ENCODE peak calls at places on chromosomes 2 and 18, in eight cellular contexts. J is T-cell, V is iris pigment epithelial cell, L is dorsolateral prefrontal cortex, S is endothelial cell, R is amniotic stem cell, W is AG08395, Y is kidney tubule cell. K is an unnamed sample.

GRCh38 chr2:113157108-113157896 is 16.5 kb upstream of the PSD4 start:
- DNase-seq in J (peak; percentile 45), V (peak; percentile 26), L (no peak), S (peak; percentile 44), R (no peak), W (no peak), Y (peak; percentile 59), K (no peak)

GRCh38 chr18:12015697-12016062 is 34.4 kb downstream of the IMPA2 start:
- DNase-seq in J (no peak), V (peak; percentile 11), L (no peak), S (no peak), R (no peak), W (peak; percentile 74), Y (peak; percentile 76), K (peak; percentile 33)

GRCh38 chr2:157925071-157925470 is 48.9 kb upstream of the ACVR1 start:
- DNase-seq in J (no peak), V (no peak), L (no peak), S (no peak), R (no peak), W (no peak), Y (no peak), K (no peak)

GRCh38 chr2:164186596-164186995 is 434.7 kb downstream of the GRB14 start:
- DNase-seq in J (no peak), V (no peak), L (no peak), S (no peak), R (no peak), W (no peak), Y (peak; percentile 4), K (no peak)

GRCh38 chr18:57220485-57220884 is 73.6 kb downstream of the BOD1L2 start:
- DNase-seq in J (no peak), V (no peak), L (no peak), S (no peak), R (no peak), W (no peak), Y (no peak), K (no peak)

GRCh38 chr2:223737207-223737606 is 100.2 kb downstream of the AP1S3 start:
- DNase-seq in J (no peak), V (no peak), L (no peak), S (no peak), R (no peak), W (no peak), Y (no peak), K (no peak)

GRCh38 chr2:204280239-204280638 is 265.0 kb upstream of the PARD3B start:
- DNase-seq in J (no peak), V (no peak), L (no peak), S (no peak), R (no peak), W (no peak), Y (peak; percentile 32), K (peak; percentile 20)

GRCh38 chr18:72727038-72727690 is 140.6 kb downstream of the NETO1 start:
- DNase-seq in J (no peak), V (no peak), L (no peak), S (no peak), R (no peak), W (no peak), Y (no peak), K (no peak)

GRCh38 chr2:16189851-16190160 is 249.5 kb downstream of the MYCN start:
- DNase-seq in J (no peak), V (no peak), L (no peak), S (no peak), R (no peak), W (no peak), Y (no peak), K (no peak)

GRCh38 chr2:134739879-134740301 is 21.1 kb upstream of the TMEM163 start:
- DNase-seq in J (no peak), V (no peak), L (no peak), S (no peak), R (no peak), W (no peak), Y (peak; percentile 83), K (peak; percentile 1)

GRCh38 chr2:160816916-160817315 is 323.3 kb upstream of the RBMS1 start:
- DNase-seq in J (no peak), V (no peak), L (no peak), S (no peak), R (no peak), W (no peak), Y (no peak), K (peak; percentile 11)

GRCh38 chr2:17901246-17901645 is 22.8 kb downstream of the KCNS3 start:
- DNase-seq in J (no peak), V (no peak), L (no peak), S (no peak), R (no peak), W (no peak), Y (peak; percentile 51), K (peak; percentile 6)

GRCh38 chr18:80180778-80181564 is 66.3 kb downstream of the PARD6G start:
- DNase-seq in J (no peak), V (no peak), L (no peak), S (no peak), R (no peak), W (no peak), Y (no peak), K (no peak)

GRCh38 chr2:168118733-168119518 is 128.5 kb downstream of the STK39 start:
- DNase-seq in J (no peak), V (peak; percentile 82), L (no peak), S (peak; percentile 58), R (peak; percentile 77), W (peak; percentile 52), Y (peak; percentile 74), K (peak; percentile 78)

GRCh38 chr2:216539791-216540241 is 41.2 kb downstream of the RPL37A start:
- DNase-seq in J (no peak), V (no peak), L (no peak), S (no peak), R (no peak), W (no peak), Y (peak; percentile 93), K (no peak)

GRCh38 chr2:215969131-215969841 is 44.1 kb downstream of the MREG start:
- DNase-seq in J (no peak), V (peak; percentile 39), L (no peak), S (no peak), R (no peak), W (no peak), Y (peak; percentile 59), K (no peak)

GRCh38 chr2:68822207-68822872 is 48.9 kb downstream of the BMP10 start:
- DNase-seq in J (no peak), V (no peak), L (no peak), S (no peak), R (no peak), W (no peak), Y (no peak), K (no peak)

GRCh38 chr2:129717560-129718128 is 261.8 kb upstream of the RAB6C start:
- DNase-seq in J (no peak), V (no peak), L (no peak), S (no peak), R (no peak), W (no peak), Y (peak; percentile 4), K (no peak)

GRCh38 chr2:19902272-19902730 is 518 bp upstream of the TTC32 start:
- DNase-seq in J (no peak), V (peak; percentile 28), L (no peak), S (no peak), R (no peak), W (no peak), Y (no peak), K (no peak)

GRCh38 chr18:49243391-49243790 is 217.1 kb downstream of the DYM start:
- DNase-seq in J (no peak), V (no peak), L (no peak), S (no peak), R (no peak), W (no peak), Y (peak; percentile 59), K (no peak)

GRCh38 chr2:98013407-98014042 is 17.8 kb upstream of the TMEM131 start:
- DNase-seq in J (no peak), V (peak; percentile 92), L (no peak), S (no peak), R (no peak), W (no peak), Y (no peak), K (peak; percentile 85)

K was measured in fibroblast of mammary gland.